ENCODE peak calls at places on chromosomes 6 and 20, in five cellular contexts. Z is HFFc6, K is H9, C is cerebellar cortex, V is GM12865. O is an unnamed sample.

GRCh38 chr6:150290429-150290828 is 78.4 kb upstream of the IYD start:
- DNase-seq in Z (peak), K (no peak), C (no peak), V (no peak), O (no peak)

GRCh38 chr6:139960676-139961075 is 586.2 kb upstream of the CITED2 start:
- DNase-seq in Z (no peak), K (no peak), C (no peak), V (no peak), O (no peak)

GRCh38 chr6:132354517-132355167 is 46.6 kb downstream of the MOXD1 start:
- DNase-seq in Z (no peak), K (no peak), C (no peak), V (peak), O (no peak)

GRCh38 chr6:165704001-165704748 is 41.1 kb upstream of the PDE10A start:
- DNase-seq in Z (no peak), K (no peak), C (no peak), V (peak), O (no peak)

GRCh38 chr6:47096233-47096887 is 54.2 kb upstream of the ADGRF1 start:
- DNase-seq in Z (no peak), K (no peak), C (no peak), V (no peak), O (no peak)

GRCh38 chr20:58219342-58219700 is 9.1 kb downstream of the ANKRD60 start:
- DNase-seq in Z (peak), K (no peak), C (no peak), V (no peak), O (peak)

GRCh38 chr6:16296061-16296670 is 57.8 kb downstream of the GMPR start:
- DNase-seq in Z (no peak), K (no peak), C (no peak), V (no peak), O (no peak)

GRCh38 chr20:38230957-38231785 is 29.4 kb downstream of the KIAA1755 start:
- DNase-seq in Z (no peak), K (no peak), C (no peak), V (no peak), O (no peak)

GRCh38 chr20:51799586-51799985 is 2.7 kb downstream of the SALL4 start:
- DNase-seq in Z (no peak), K (no peak), C (no peak), V (no peak), O (no peak)

GRCh38 chr6:160108077-160108476 is 13.5 kb upstream of the SLC22A1 start:
- DNase-seq in Z (no peak), K (no peak), C (no peak), V (no peak), O (no peak)

GRCh38 chr20:54585222-54585621 is 109.8 kb downstream of the DOK5 start:
- DNase-seq in Z (no peak), K (no peak), C (no peak), V (no peak), O (no peak)

GRCh38 chr6:90028080-90028778 is 134.0 kb downstream of the GJA10 start:
- DNase-seq in Z (no peak), K (no peak), C (no peak), V (no peak), O (no peak)

GRCh38 chr6:158016571-158017383 is 35.1 kb downstream of the SYNJ2 start:
- DNase-seq in Z (no peak), K (no peak), C (peak), V (no peak), O (no peak)

GRCh38 chr20:23214903-23215302 is 128.8 kb upstream of the CD93 start:
- DNase-seq in Z (no peak), K (no peak), C (no peak), V (no peak), O (peak)

GRCh38 chr6:82924799-82925535 is 140.7 kb downstream of the UBE3D start:
- DNase-seq in Z (no peak), K (no peak), C (no peak), V (no peak), O (peak)

GRCh38 chr6:152185158-152185574 is 377.7 kb downstream of the ESR1 start:
- DNase-seq in Z (no peak), K (no peak), C (no peak), V (peak), O (no peak)

GRCh38 chr6:49336514-49337131 is 126.4 kb downstream of the MMUT start:
- DNase-seq in Z (no peak), K (no peak), C (no peak), V (no peak), O (no peak)

GRCh38 chr20:39645130-39645529 is 683.0 kb downstream of the DHX35 start:
- DNase-seq in Z (no peak), K (no peak), C (no peak), V (no peak), O (no peak)

GRCh38 chr20:14861028-14861699 is 523.8 kb upstream of the FLRT3 start:
- DNase-seq in Z (no peak), K (no peak), C (no peak), V (no peak), O (no peak)

GRCh38 chr20:40717343-40717865 is 28.4 kb upstream of the MAFB start:
- DNase-seq in Z (no peak), K (no peak), C (no peak), V (no peak), O (no peak)

O was measured in AG04449.